ENCODE peak calls at places on chromosomes 13 and 19, in seven cellular contexts. N, A, F, X, J, W and Z are unnamed samples.
A peak's percentile ranks its signal among the peaks of the same experiment; 100 is the strongest.

GRCh38 chr13:47932953-47933687 is 68.0 kb downstream of the SUCLA2 start:
- DNase-seq in N (no peak), A (no peak), F (no peak), X (no peak), J (no peak), W (no peak), Z (no peak)

GRCh38 chr13:77383097-77383496 is 56.2 kb upstream of the MYCBP2 start:
- DNase-seq in N (no peak), A (no peak), F (no peak), X (no peak), J (no peak), W (no peak), Z (no peak)

GRCh38 chr13:39405107-39405506 is 197.9 kb downstream of the LHFPL6 start:
- DNase-seq in N (no peak), A (no peak), F (no peak), X (no peak), J (no peak), W (no peak), Z (no peak)

GRCh38 chr13:37306778-37307544 is 201.5 kb upstream of the CSNK1A1L start:
- DNase-seq in N (peak; percentile 14), A (no peak), F (no peak), X (no peak), J (no peak), W (peak; percentile 93), Z (no peak)

GRCh38 chr19:43895727-43896126 is 39.4 kb downstream of the ZNF45 start:
- DNase-seq in N (no peak), A (no peak), F (no peak), X (no peak), J (no peak), W (peak; percentile 11), Z (no peak)

GRCh38 chr13:44649118-44649455 is 73.0 kb upstream of the TSC22D1 start:
- DNase-seq in N (no peak), A (no peak), F (no peak), X (no peak), J (no peak), W (no peak), Z (no peak)

GRCh38 chr13:30725331-30726085 is 9.8 kb upstream of the ALOX5AP start:
- DNase-seq in N (no peak), A (no peak), F (no peak), X (no peak), J (peak; percentile 24), W (no peak), Z (no peak)

GRCh38 chr19:1205114-1206062 is at the start of gene STK11:
- DNase-seq in N (peak; percentile 99), A (peak; percentile 99), F (peak; percentile 99), X (peak; percentile 100), J (peak; percentile 99), W (peak; percentile 97), Z (peak; percentile 99)

GRCh38 chr19:47779524-47780214 is 1.2 kb downstream of the SELENOW start:
- DNase-seq in N (peak; percentile 93), A (peak; percentile 54), F (peak; percentile 87), X (no peak), J (peak; percentile 65), W (no peak), Z (no peak)

GRCh38 chr19:47778089-47778953 is at the start of gene SELENOW:
- DNase-seq in N (peak; percentile 80), A (peak; percentile 87), F (peak; percentile 87), X (peak; percentile 90), J (peak; percentile 81), W (peak; percentile 65), Z (peak; percentile 90)

GRCh38 chr19:47778954-47779351 is 450 bp downstream of the SELENOW start:
- DNase-seq in N (peak; percentile 58), A (peak; percentile 49), F (peak; percentile 47), X (no peak), J (no peak), W (no peak), Z (no peak)

GRCh38 chr19:47781590-47782318 is 3.3 kb downstream of the SELENOW start:
- DNase-seq in N (peak; percentile 57), A (peak; percentile 64), F (peak; percentile 69), X (no peak), J (peak; percentile 64), W (no peak), Z (no peak)

DNA sequence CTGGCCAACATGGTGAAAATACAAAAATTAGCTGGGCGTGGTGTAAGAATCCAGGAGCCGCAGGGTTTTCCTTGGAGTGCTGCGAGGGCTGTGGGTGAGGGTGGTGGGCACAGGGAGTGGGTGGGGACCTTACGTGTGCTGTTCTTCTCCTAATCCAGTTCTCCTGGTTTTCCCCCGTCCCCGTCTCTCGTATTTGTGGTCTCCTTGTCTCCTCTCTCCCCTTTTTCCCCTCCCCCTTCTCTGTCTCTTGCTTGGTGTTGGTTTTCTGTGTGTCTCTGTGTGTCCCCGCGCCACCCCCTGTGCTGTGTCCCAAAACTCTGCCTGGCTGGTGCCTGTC is 1.7 kb downstream of the SELENOW start:
- DNase-seq in N (no peak), A (no peak), F (no peak), X (no peak), J (no peak), W (no peak), Z (no peak)
- H3K4me3 ChIP-seq in N (peak overlapping the region; percentile 81), A (peak overlapping the region; percentile 94), F (peak overlapping the region; percentile 100), X (peak overlapping the region; percentile 87), J (no peak overlapping the region), W (peak overlapping the region; percentile 93), Z (no peak overlapping the region)

DNA sequence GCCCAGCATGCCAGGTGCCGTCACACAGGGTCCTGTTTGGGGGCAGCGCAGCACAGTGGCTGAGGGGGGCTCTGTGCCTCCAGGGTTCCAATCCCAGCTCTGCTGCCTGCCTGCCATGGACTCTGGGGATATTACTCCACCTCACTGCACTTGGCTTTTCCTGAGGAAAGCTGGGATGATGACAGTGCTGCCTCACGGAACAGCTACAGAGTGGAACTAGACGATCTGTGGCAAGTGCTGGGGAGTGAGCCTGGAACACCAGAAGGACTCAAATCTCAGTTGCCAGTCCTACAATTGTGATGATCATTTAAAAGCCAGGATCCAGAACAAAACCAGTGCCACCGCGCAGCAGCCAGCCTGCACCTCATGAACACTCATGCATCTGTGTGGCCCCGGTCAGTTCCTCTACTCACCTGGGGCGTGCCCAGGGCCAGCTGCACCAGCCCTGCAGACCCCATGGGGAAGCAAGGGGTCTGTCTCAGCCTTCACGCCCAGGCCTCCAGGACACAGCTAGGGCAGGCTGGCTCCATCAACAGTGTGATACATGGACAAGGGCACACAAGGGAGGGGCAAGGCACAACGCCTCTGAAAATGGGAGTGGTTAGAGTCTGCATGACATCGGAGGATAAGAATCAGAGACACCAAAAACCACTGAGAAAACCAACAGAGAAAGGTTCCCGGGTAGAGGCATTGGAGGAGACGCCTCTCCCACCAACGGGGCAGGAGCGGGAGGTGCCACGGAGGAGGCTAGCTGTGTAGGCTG is 55.2 kb downstream of the ATP7B start:
- DNase-seq in N (no peak), A (no peak), F (no peak), X (no peak), J (no peak), W (no peak), Z (peak; percentile 62)
- H3K4me3 ChIP-seq in N (no peak overlapping the region), A (no peak overlapping the region), F (no peak overlapping the region), X (no peak overlapping the region), J (no peak overlapping the region), W (no peak overlapping the region), Z (no peak overlapping the region)

GRCh38 chr19:58228584-58229254 is at the start of gene ZNF544:
- DNase-seq in N (peak; percentile 83), A (peak; percentile 76), F (peak; percentile 75), X (peak; percentile 90), J (peak; percentile 65), W (peak; percentile 74), Z (peak; percentile 88)

GRCh38 chr19:58229255-58229639 is 533 bp downstream of the ZNF544 start:
- DNase-seq in N (no peak), A (no peak), F (peak; percentile 13), X (no peak), J (no peak), W (peak; percentile 37), Z (peak; percentile 29)

DNA sequence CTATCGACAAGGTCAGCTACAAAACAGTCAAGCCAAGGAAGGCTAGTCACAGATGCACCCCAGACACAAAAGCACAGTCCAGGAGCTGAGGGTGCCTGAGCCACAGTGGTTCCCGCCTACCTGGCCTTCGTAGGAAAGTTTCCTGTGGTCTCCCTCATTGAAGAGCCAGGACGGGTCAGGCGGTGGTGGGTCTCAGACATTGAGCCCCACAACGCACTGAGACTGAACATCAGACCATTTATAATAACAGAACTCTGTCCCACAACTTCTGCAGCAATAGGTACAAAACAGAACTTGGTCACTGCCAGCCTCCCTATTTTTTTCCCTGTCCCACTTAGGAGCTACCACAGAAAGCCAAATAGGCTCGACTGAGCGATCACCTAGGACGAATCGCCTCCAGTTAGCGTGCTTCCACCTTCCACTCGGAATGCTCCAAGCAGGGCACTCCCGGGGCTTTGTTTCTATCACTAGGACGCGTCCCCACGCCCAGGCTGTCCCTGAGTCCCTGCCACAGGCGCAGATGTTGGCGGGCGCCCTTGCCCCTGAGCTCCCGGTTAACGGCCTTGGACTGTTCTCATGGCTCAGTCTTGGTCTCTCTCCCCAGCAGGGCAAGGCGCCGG is 640 bp upstream of the ZNF544 start:
- DNase-seq in N (no peak), A (no peak), F (no peak), X (no peak), J (no peak), W (no peak), Z (no peak)
- H3K4me3 ChIP-seq in N (peak overlapping the region; percentile 97), A (peak overlapping the region; percentile 85), F (peak overlapping the region; percentile 94), X (peak overlapping the region; percentile 96), J (peak overlapping the region; percentile 93), W (peak overlapping the region; percentile 86), Z (peak overlapping the region; percentile 51)

GRCh38 chr19:6278051-6278450 is 1.7 kb downstream of the MLLT1 start:
- DNase-seq in N (no peak), A (no peak), F (no peak), X (no peak), J (no peak), W (no peak), Z (no peak)

GRCh38 chr19:6279931-6280591 is at the start of gene MLLT1:
- DNase-seq in N (peak; percentile 98), A (peak; percentile 99), F (peak; percentile 98), X (peak; percentile 99), J (peak; percentile 96), W (peak; percentile 98), Z (peak; percentile 96)

GRCh38 chr19:6276447-6276846 is 3.3 kb downstream of the MLLT1 start:
- DNase-seq in N (no peak), A (peak; percentile 52), F (no peak), X (peak; percentile 83), J (peak; percentile 46), W (peak; percentile 77), Z (peak; percentile 45)

GRCh38 chr19:6279620-6279930 is 200 bp downstream of the MLLT1 start:
- DNase-seq in N (no peak), A (no peak), F (no peak), X (no peak), J (no peak), W (no peak), Z (no peak)

DNA sequence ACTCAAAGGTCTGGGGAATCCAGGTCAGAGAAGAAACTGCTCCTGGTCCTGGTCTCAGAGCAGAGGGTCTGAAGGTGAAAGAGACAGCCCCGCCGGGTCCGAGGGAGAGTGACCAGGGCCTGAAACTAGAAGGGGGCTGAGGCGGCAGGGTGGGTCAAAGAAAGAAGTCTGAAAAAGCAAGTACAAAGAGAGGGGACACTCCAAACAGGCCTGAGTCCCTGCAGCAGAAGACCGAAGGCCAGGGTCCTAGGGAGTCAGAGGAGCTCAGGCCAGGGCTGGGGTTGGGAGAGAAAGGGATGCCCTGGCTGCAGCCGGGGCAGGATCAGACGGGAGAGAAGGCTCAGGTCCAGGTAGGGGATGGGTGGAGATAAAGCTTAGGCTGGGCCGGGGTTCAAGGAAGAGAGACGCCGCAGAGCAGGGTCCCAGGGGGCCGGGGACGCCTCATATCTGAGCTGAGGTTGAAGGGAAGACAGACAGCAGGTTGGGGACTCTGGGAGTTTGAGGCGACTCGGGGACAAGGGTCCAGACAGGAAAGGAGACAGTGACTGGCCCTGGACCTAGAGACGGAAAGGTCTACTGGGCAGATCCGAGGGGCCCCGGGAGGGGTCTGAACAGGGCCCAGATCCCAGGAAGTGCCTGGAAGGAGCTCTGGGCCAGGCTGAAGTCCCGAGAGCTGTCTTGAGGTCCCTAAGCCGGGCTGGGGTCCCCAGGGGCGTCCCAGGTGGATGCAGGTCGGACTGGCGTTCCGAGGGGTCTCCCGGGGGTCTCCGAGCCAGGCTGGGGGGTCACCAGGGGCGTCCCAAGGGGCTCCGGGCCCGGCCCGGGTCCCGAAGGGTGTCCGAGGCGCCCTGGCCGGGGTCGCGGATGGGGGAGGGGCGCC is 795 bp downstream of the MLLT1 start:
- DNase-seq in N (no peak), A (peak; percentile 68), F (no peak), X (no peak), J (no peak), W (no peak), Z (no peak)
- H3K4me3 ChIP-seq in N (peak overlapping the region; percentile 85), A (peak overlapping the region; percentile 66), F (peak overlapping the region; percentile 80), X (peak overlapping the region; percentile 87), J (peak overlapping the region; percentile 74), W (peak overlapping the region; percentile 88), Z (peak overlapping the region; percentile 59)